ENCODE peak calls at places on chromosomes 7 and 10, in eight cellular contexts. One of them, this sample, is unnamed.
A peak's percentile ranks its signal among the peaks of the same experiment; 100 is the strongest.

GRCh38 chr7:100126239-100126930 is 382 bp upstream of the MBLAC1 start:
- DNase-seq in HepG2: no peak
- DNase-seq in body of pancreas: no peak
- DNase-seq in GM12891: no peak
- DNase-seq in breast epithelium: no peak
- DNase-seq in endothelial cell of umbilical vein: no peak
- DNase-seq in stomach: no peak
- DNase-seq in tibial nerve: no peak
- DNase-seq in this sample: no peak

GRCh38 chr10:124224331-124225028 is 131.1 kb upstream of the CHST15 start:
- DNase-seq in HepG2: no peak
- DNase-seq in body of pancreas: no peak
- DNase-seq in GM12891: no peak
- DNase-seq in breast epithelium: no peak
- DNase-seq in endothelial cell of umbilical vein: no peak
- DNase-seq in stomach: no peak
- DNase-seq in tibial nerve: no peak
- DNase-seq in this sample: no peak

GRCh38 chr7:82032899-82033298 is 263.1 kb upstream of the HGF start:
- DNase-seq in HepG2: no peak
- DNase-seq in body of pancreas: no peak
- DNase-seq in GM12891: no peak
- DNase-seq in breast epithelium: no peak
- DNase-seq in endothelial cell of umbilical vein: no peak
- DNase-seq in stomach: no peak
- DNase-seq in tibial nerve: no peak
- DNase-seq in this sample: peak; percentile 28

GRCh38 chr10:48364659-48365405 is 58.4 kb downstream of the MAPK8 start:
- DNase-seq in HepG2: peak; percentile 20
- DNase-seq in body of pancreas: no peak
- DNase-seq in GM12891: no peak
- DNase-seq in breast epithelium: no peak
- DNase-seq in endothelial cell of umbilical vein: peak; percentile 89
- DNase-seq in stomach: no peak
- DNase-seq in tibial nerve: no peak
- DNase-seq in this sample: no peak

GRCh38 chr10:92181575-92181974 is 109.3 kb downstream of the CPEB3 start:
- DNase-seq in HepG2: peak; percentile 8
- DNase-seq in body of pancreas: no peak
- DNase-seq in GM12891: no peak
- DNase-seq in breast epithelium: no peak
- DNase-seq in endothelial cell of umbilical vein: peak; percentile 58
- DNase-seq in stomach: no peak
- DNase-seq in tibial nerve: no peak
- DNase-seq in this sample: peak; percentile 7

GRCh38 chr10:5591336-5591824 is 66.6 kb downstream of the CALML3 start:
- DNase-seq in HepG2: peak; percentile 63
- DNase-seq in body of pancreas: no peak
- DNase-seq in GM12891: no peak
- DNase-seq in breast epithelium: no peak
- DNase-seq in endothelial cell of umbilical vein: no peak
- DNase-seq in stomach: no peak
- DNase-seq in tibial nerve: no peak
- DNase-seq in this sample: no peak

GRCh38 chr7:26397786-26398435 is 106.2 kb downstream of the SNX10 start:
- DNase-seq in HepG2: no peak
- DNase-seq in body of pancreas: peak; percentile 37
- DNase-seq in GM12891: peak; percentile 36
- DNase-seq in breast epithelium: no peak
- DNase-seq in endothelial cell of umbilical vein: no peak
- DNase-seq in stomach: no peak
- DNase-seq in tibial nerve: no peak
- DNase-seq in this sample: peak; percentile 50

GRCh38 chr7:136036336-136036735 is 59.2 kb upstream of the MTPN start:
- DNase-seq in HepG2: no peak
- DNase-seq in body of pancreas: no peak
- DNase-seq in GM12891: no peak
- DNase-seq in breast epithelium: no peak
- DNase-seq in endothelial cell of umbilical vein: no peak
- DNase-seq in stomach: no peak
- DNase-seq in tibial nerve: no peak
- DNase-seq in this sample: no peak

GRCh38 chr7:31192996-31193395 is 140.9 kb downstream of the ADCYAP1R1 start:
- DNase-seq in HepG2: peak; percentile 35
- DNase-seq in body of pancreas: peak; percentile 50
- DNase-seq in GM12891: peak; percentile 18
- DNase-seq in breast epithelium: peak; percentile 66
- DNase-seq in endothelial cell of umbilical vein: peak; percentile 36
- DNase-seq in stomach: peak; percentile 73
- DNase-seq in tibial nerve: no peak
- DNase-seq in this sample: peak; percentile 28

GRCh38 chr7:126659124-126659523 is 593.6 kb downstream of the GRM8 start:
- DNase-seq in HepG2: no peak
- DNase-seq in body of pancreas: no peak
- DNase-seq in GM12891: no peak
- DNase-seq in breast epithelium: no peak
- DNase-seq in endothelial cell of umbilical vein: no peak
- DNase-seq in stomach: no peak
- DNase-seq in tibial nerve: no peak
- DNase-seq in this sample: no peak

GRCh38 chr10:86388119-86388704 is 21.6 kb upstream of the GRID1 start:
- DNase-seq in HepG2: no peak
- DNase-seq in body of pancreas: no peak
- DNase-seq in GM12891: no peak
- DNase-seq in breast epithelium: no peak
- DNase-seq in endothelial cell of umbilical vein: no peak
- DNase-seq in stomach: no peak
- DNase-seq in tibial nerve: no peak
- DNase-seq in this sample: no peak

GRCh38 chr7:668958-669357 is 57.5 kb upstream of the DNAAF5 start:
- DNase-seq in HepG2: no peak
- DNase-seq in body of pancreas: no peak
- DNase-seq in GM12891: no peak
- DNase-seq in breast epithelium: peak; percentile 22
- DNase-seq in endothelial cell of umbilical vein: no peak
- DNase-seq in stomach: no peak
- DNase-seq in tibial nerve: no peak
- DNase-seq in this sample: no peak

GRCh38 chr7:139889186-139889871 is 60.3 kb downstream of the TBXAS1 start:
- DNase-seq in HepG2: peak; percentile 10
- DNase-seq in body of pancreas: no peak
- DNase-seq in GM12891: no peak
- DNase-seq in breast epithelium: no peak
- DNase-seq in endothelial cell of umbilical vein: no peak
- DNase-seq in stomach: no peak
- DNase-seq in tibial nerve: no peak
- DNase-seq in this sample: no peak

GRCh38 chr7:101411477-101411954 is 48.8 kb downstream of the COL26A1 start:
- DNase-seq in HepG2: no peak
- DNase-seq in body of pancreas: no peak
- DNase-seq in GM12891: no peak
- DNase-seq in breast epithelium: no peak
- DNase-seq in endothelial cell of umbilical vein: no peak
- DNase-seq in stomach: no peak
- DNase-seq in tibial nerve: no peak
- DNase-seq in this sample: no peak

GRCh38 chr7:131008840-131009651 is 275.0 kb upstream of the KLF14 start:
- DNase-seq in HepG2: no peak
- DNase-seq in body of pancreas: no peak
- DNase-seq in GM12891: no peak
- DNase-seq in breast epithelium: no peak
- DNase-seq in endothelial cell of umbilical vein: no peak
- DNase-seq in stomach: no peak
- DNase-seq in tibial nerve: no peak
- DNase-seq in this sample: no peak

GRCh38 chr7:131010029-131010705 is 276.2 kb upstream of the KLF14 start:
- DNase-seq in HepG2: no peak
- DNase-seq in body of pancreas: no peak
- DNase-seq in GM12891: no peak
- DNase-seq in breast epithelium: no peak
- DNase-seq in endothelial cell of umbilical vein: no peak
- DNase-seq in stomach: no peak
- DNase-seq in tibial nerve: no peak
- DNase-seq in this sample: no peak

GRCh38 chr7:131004371-131004770 is 270.4 kb upstream of the KLF14 start:
- DNase-seq in HepG2: no peak
- DNase-seq in body of pancreas: no peak
- DNase-seq in GM12891: no peak
- DNase-seq in breast epithelium: no peak
- DNase-seq in endothelial cell of umbilical vein: no peak
- DNase-seq in stomach: no peak
- DNase-seq in tibial nerve: no peak
- DNase-seq in this sample: no peak

GRCh38 chr7:131010714-131011436 is 276.9 kb upstream of the KLF14 start:
- DNase-seq in HepG2: no peak
- DNase-seq in body of pancreas: no peak
- DNase-seq in GM12891: no peak
- DNase-seq in breast epithelium: no peak
- DNase-seq in endothelial cell of umbilical vein: no peak
- DNase-seq in stomach: no peak
- DNase-seq in tibial nerve: no peak
- DNase-seq in this sample: no peak

DNA sequence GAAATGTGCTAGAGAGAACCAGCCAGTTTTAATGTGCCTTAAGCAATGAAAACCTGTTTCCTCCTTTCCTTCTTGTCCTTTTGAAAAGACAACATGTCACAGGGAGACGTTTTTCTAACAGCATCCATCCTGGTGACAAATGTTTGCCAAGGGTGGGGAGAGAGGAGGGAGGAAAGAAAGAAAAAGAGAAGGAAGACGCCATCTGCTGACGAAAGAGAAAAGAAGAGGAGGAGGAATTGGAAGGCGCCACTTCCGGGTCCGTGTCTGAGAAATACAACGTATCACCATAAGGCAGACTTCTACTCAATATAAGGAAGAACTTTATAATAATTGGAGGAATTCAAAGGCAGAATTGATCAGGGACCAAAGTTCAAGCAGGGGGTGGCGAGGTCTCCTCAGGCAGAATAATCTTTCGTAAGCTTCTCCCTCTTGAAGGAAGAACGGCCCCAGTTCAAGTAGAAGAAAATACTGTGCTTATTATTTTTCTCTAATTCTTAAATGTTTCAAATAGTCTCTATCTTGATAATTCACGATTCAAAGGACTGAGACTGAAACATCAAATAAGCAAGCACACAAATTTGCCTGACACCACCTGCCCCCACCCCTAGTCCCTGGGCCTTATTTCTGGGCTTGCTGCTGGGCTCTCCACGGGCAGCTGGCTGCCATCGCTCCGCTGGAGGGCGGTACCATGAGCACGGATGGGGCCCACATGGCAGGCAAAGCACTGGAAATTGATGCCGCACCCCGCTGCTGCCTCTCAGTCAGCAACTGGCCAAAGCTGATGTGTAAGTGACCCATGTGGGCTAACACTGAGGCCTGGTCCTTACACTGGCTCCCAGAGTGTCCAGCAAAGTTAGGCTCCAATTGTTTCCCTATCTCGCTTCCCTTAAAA is 273.7 kb upstream of the KLF14 start:
- DNase-seq in HepG2: peak; percentile 70
- DNase-seq in body of pancreas: peak; percentile 69
- DNase-seq in GM12891: no peak
- DNase-seq in breast epithelium: peak; percentile 67
- DNase-seq in endothelial cell of umbilical vein: peak; percentile 71
- DNase-seq in stomach: peak; percentile 73
- DNase-seq in tibial nerve: no peak
- DNase-seq in this sample: peak; percentile 74
- TF ChIP-seq POLR2A in HepG2: no peak
- TF ChIP-seq POLR2A in body of pancreas: no peak
- TF ChIP-seq POLR2A in GM12891: no peak
- TF ChIP-seq POLR2A in breast epithelium: no peak
- TF ChIP-seq POLR2A in endothelial cell of umbilical vein: no peak
- TF ChIP-seq POLR2A in stomach: no peak
- TF ChIP-seq POLR2A in tibial nerve: no peak
- TF ChIP-seq POLR2A in this sample: no peak

GRCh38 chr10:15097011-15097812 is at the start of gene RPP38:
- DNase-seq in HepG2: peak; percentile 92
- DNase-seq in body of pancreas: peak; percentile 98
- DNase-seq in GM12891: peak; percentile 96
- DNase-seq in breast epithelium: peak; percentile 96
- DNase-seq in endothelial cell of umbilical vein: peak; percentile 97
- DNase-seq in stomach: peak; percentile 98
- DNase-seq in tibial nerve: peak; percentile 94
- DNase-seq in this sample: peak; percentile 94
- TF ChIP-seq POLR2A in HepG2: peak; percentile 66
- TF ChIP-seq POLR2A in body of pancreas: peak; percentile 72
- TF ChIP-seq POLR2A in GM12891: peak; percentile 84
- TF ChIP-seq POLR2A in breast epithelium: no peak
- TF ChIP-seq POLR2A in endothelial cell of umbilical vein: peak; percentile 79
- TF ChIP-seq POLR2A in stomach: no peak
- TF ChIP-seq POLR2A in tibial nerve: peak; percentile 30
- TF ChIP-seq POLR2A in this sample: peak; percentile 90

GRCh38 chr10:88392222-88392621 is 190.9 kb downstream of the RNLS start:
- DNase-seq in HepG2: no peak
- DNase-seq in body of pancreas: no peak
- DNase-seq in GM12891: no peak
- DNase-seq in breast epithelium: no peak
- DNase-seq in endothelial cell of umbilical vein: no peak
- DNase-seq in stomach: no peak
- DNase-seq in tibial nerve: no peak
- DNase-seq in this sample: no peak
- TF ChIP-seq POLR2A in HepG2: no peak
- TF ChIP-seq POLR2A in body of pancreas: no peak
- TF ChIP-seq POLR2A in GM12891: no peak
- TF ChIP-seq POLR2A in breast epithelium: no peak
- TF ChIP-seq POLR2A in endothelial cell of umbilical vein: no peak
- TF ChIP-seq POLR2A in stomach: no peak
- TF ChIP-seq POLR2A in tibial nerve: no peak
- TF ChIP-seq POLR2A in this sample: no peak

DNA sequence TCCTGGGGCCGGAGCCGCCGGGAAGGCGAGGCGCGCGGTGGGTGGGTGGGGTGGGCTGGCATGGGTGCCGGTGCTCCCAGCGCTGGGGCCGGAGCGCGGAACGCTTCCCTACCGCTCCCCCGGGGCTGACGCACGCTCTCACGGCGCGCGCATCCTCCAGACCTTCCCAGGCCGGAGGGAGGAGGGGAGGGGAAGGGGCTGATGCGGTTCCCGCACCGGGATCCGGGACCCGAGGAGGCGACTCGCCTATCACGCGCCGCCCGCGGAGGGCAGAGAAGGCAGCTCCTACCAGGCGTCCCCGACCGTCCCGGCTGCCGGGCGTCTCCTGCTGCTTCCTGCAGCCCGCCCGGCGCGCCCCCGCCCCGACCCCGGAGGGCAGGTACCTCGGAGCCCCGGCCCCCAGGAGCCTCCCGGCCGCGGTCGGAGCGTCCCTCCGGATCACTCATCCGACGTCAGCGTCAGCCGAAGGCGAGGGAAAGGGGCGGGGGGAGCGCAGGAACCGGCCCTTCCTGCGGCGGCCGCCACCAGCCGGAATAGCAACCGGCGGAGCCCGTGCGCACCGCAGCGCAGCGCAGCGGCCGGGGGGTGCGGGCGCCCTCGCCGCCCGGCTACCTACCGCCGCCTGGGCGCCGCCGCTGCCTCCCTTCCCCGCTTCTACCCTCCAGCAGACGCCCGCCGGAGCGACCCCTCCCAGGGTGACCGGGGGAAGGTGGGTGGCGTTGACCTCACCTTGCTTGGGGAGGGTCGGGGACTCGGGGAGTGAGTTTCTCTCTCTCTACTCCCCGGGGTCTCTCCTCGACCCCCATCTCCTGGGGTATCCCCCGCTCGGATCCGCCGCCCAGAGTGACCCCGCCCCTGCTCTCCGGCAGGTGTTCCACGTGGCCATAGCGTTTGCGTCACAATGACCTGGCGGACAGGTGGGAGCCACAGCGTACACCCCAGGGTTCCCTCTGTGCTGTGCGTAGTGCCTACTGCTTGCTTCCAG is at the start of gene ICA1:
- DNase-seq in HepG2: no peak
- DNase-seq in body of pancreas: peak; percentile 83
- DNase-seq in GM12891: peak; percentile 42
- DNase-seq in breast epithelium: peak; percentile 75
- DNase-seq in endothelial cell of umbilical vein: peak; percentile 72
- DNase-seq in stomach: peak; percentile 78
- DNase-seq in tibial nerve: no peak
- DNase-seq in this sample: peak; percentile 62
- TF ChIP-seq POLR2A in HepG2: no peak
- TF ChIP-seq POLR2A in body of pancreas: peak; percentile 79
- TF ChIP-seq POLR2A in GM12891: no peak
- TF ChIP-seq POLR2A in breast epithelium: peak; percentile 21
- TF ChIP-seq POLR2A in endothelial cell of umbilical vein: peak; percentile 65
- TF ChIP-seq POLR2A in stomach: no peak
- TF ChIP-seq POLR2A in tibial nerve: no peak
- TF ChIP-seq POLR2A in this sample: peak; percentile 54